ENCODE peak calls at places on chromosomes 11 and 22, in five cellular contexts. One of them, this sample, is unnamed.

GRCh38 chr11:673866-674265 is 21.2 kb downstream of the DEAF1 start:
- DNase-seq in pancreas: no peak
- DNase-seq in MM.1S: no peak
- DNase-seq in vagina: no peak
- DNase-seq in left lung: no peak
- DNase-seq in this sample: no peak

GRCh38 chr11:69674886-69675714 is at the start of gene LTO1:
- DNase-seq in pancreas: peak
- DNase-seq in MM.1S: peak
- DNase-seq in vagina: peak
- DNase-seq in left lung: peak
- DNase-seq in this sample: peak

GRCh38 chr11:12961615-12962014 is 47.5 kb upstream of the RASSF10 start:
- DNase-seq in pancreas: no peak
- DNase-seq in MM.1S: no peak
- DNase-seq in vagina: no peak
- DNase-seq in left lung: no peak
- DNase-seq in this sample: no peak

GRCh38 chr11:44846852-44847251 is 103.8 kb downstream of the TP53I11 start:
- DNase-seq in pancreas: no peak
- DNase-seq in MM.1S: no peak
- DNase-seq in vagina: no peak
- DNase-seq in left lung: no peak
- DNase-seq in this sample: no peak

GRCh38 chr11:61370349-61371005 is 8.3 kb downstream of the TMEM138 start:
- DNase-seq in pancreas: no peak
- DNase-seq in MM.1S: no peak
- DNase-seq in vagina: no peak
- DNase-seq in left lung: no peak
- DNase-seq in this sample: no peak

GRCh38 chr11:1604181-1604580 is 4.1 kb downstream of the KRTAP5-3 start:
- DNase-seq in pancreas: no peak
- DNase-seq in MM.1S: no peak
- DNase-seq in vagina: no peak
- DNase-seq in left lung: no peak
- DNase-seq in this sample: no peak

GRCh38 chr11:45332486-45332934 is 46.4 kb upstream of the SYT13 start:
- DNase-seq in pancreas: no peak
- DNase-seq in MM.1S: peak
- DNase-seq in vagina: peak
- DNase-seq in left lung: no peak
- DNase-seq in this sample: peak

GRCh38 chr11:114219559-114220349 is 76.4 kb upstream of the NNMT start:
- DNase-seq in pancreas: no peak
- DNase-seq in MM.1S: no peak
- DNase-seq in vagina: no peak
- DNase-seq in left lung: no peak
- DNase-seq in this sample: no peak

GRCh38 chr11:59283825-59284772 is 71.4 kb upstream of the MPEG1 start:
- DNase-seq in pancreas: no peak
- DNase-seq in MM.1S: peak
- DNase-seq in vagina: no peak
- DNase-seq in left lung: no peak
- DNase-seq in this sample: peak

GRCh38 chr11:93820085-93820710 is 30.2 kb downstream of the VSTM5 start:
- DNase-seq in pancreas: no peak
- DNase-seq in MM.1S: no peak
- DNase-seq in vagina: no peak
- DNase-seq in left lung: peak
- DNase-seq in this sample: no peak

GRCh38 chr11:76597533-76598425 is 72.8 kb downstream of the LRRC32 start:
- DNase-seq in pancreas: no peak
- DNase-seq in MM.1S: no peak
- DNase-seq in vagina: peak
- DNase-seq in left lung: no peak
- DNase-seq in this sample: no peak

GRCh38 chr11:8593935-8594909 is at the start of gene STK33:
- DNase-seq in pancreas: peak
- DNase-seq in MM.1S: peak
- DNase-seq in vagina: peak
- DNase-seq in left lung: peak
- DNase-seq in this sample: peak

GRCh38 chr11:94830722-94831121 is 62.6 kb downstream of the AMOTL1 start:
- DNase-seq in pancreas: no peak
- DNase-seq in MM.1S: no peak
- DNase-seq in vagina: no peak
- DNase-seq in left lung: no peak
- DNase-seq in this sample: no peak

GRCh38 chr11:35237860-35238715 is 99.1 kb downstream of the CD44 start:
- DNase-seq in pancreas: no peak
- DNase-seq in MM.1S: peak
- DNase-seq in vagina: no peak
- DNase-seq in left lung: no peak
- DNase-seq in this sample: peak

GRCh38 chr11:123235687-123236261 is 40.7 kb upstream of the CLMP start:
- DNase-seq in pancreas: no peak
- DNase-seq in MM.1S: no peak
- DNase-seq in vagina: no peak
- DNase-seq in left lung: no peak
- DNase-seq in this sample: no peak

GRCh38 chr11:8642226-8642625 is 40.2 kb downstream of the TRIM66 start:
- DNase-seq in pancreas: no peak
- DNase-seq in MM.1S: no peak
- DNase-seq in vagina: no peak
- DNase-seq in left lung: no peak
- DNase-seq in this sample: no peak

GRCh38 chr11:70420008-70420464 is 21.7 kb downstream of the CTTN start:
- DNase-seq in pancreas: no peak
- DNase-seq in MM.1S: no peak
- DNase-seq in vagina: no peak
- DNase-seq in left lung: no peak
- DNase-seq in this sample: no peak

GRCh38 chr11:46181387-46181786 is 60.1 kb upstream of the PHF21A start:
- DNase-seq in pancreas: no peak
- DNase-seq in MM.1S: no peak
- DNase-seq in vagina: no peak
- DNase-seq in left lung: no peak
- DNase-seq in this sample: no peak

GRCh38 chr11:128210148-128210940 is 377.0 kb downstream of the ETS1 start:
- DNase-seq in pancreas: no peak
- DNase-seq in MM.1S: no peak
- DNase-seq in vagina: no peak
- DNase-seq in left lung: no peak
- DNase-seq in this sample: no peak

GRCh38 chr11:130295657-130296056 is 19.1 kb downstream of the ZBTB44 start:
- DNase-seq in pancreas: no peak
- DNase-seq in MM.1S: no peak
- DNase-seq in vagina: no peak
- DNase-seq in left lung: no peak
- DNase-seq in this sample: no peak

GRCh38 chr11:11010624-11011127 is 152.8 kb upstream of the ZBED5 start:
- DNase-seq in pancreas: no peak
- DNase-seq in MM.1S: no peak
- DNase-seq in vagina: no peak
- DNase-seq in left lung: no peak
- DNase-seq in this sample: no peak

GRCh38 chr11:67054851-67055523 is 1.7 kb upstream of the RHOD start:
- DNase-seq in pancreas: peak
- DNase-seq in MM.1S: peak
- DNase-seq in vagina: no peak
- DNase-seq in left lung: peak
- DNase-seq in this sample: peak

GRCh38 chr22:47325249-47325648 is 562.8 kb downstream of the TBC1D22A start:
- DNase-seq in pancreas: no peak
- DNase-seq in MM.1S: no peak
- DNase-seq in vagina: no peak
- DNase-seq in left lung: no peak
- DNase-seq in this sample: no peak

GRCh38 chr22:32622004-32622761 is 147.6 kb downstream of the FBXO7 start:
- DNase-seq in pancreas: no peak
- DNase-seq in MM.1S: no peak
- DNase-seq in vagina: no peak
- DNase-seq in left lung: no peak
- DNase-seq in this sample: no peak

GRCh38 chr11:32830796-32831195 is 1.1 kb downstream of the PRRG4 start:
- DNase-seq in pancreas: no peak
- DNase-seq in MM.1S: no peak
- DNase-seq in vagina: no peak
- DNase-seq in left lung: no peak
- DNase-seq in this sample: no peak

GRCh38 chr11:43907028-43907966 is 26.7 kb downstream of the ALKBH3 start:
- DNase-seq in pancreas: no peak
- DNase-seq in MM.1S: peak
- DNase-seq in vagina: no peak
- DNase-seq in left lung: no peak
- DNase-seq in this sample: no peak

GRCh38 chr11:10930961-10931760 is 73.3 kb upstream of the ZBED5 start:
- DNase-seq in pancreas: peak
- DNase-seq in MM.1S: peak
- DNase-seq in vagina: peak
- DNase-seq in left lung: peak
- DNase-seq in this sample: peak

GRCh38 chr11:110337570-110338193 is 41.3 kb upstream of the RDX start:
- DNase-seq in pancreas: no peak
- DNase-seq in MM.1S: no peak
- DNase-seq in vagina: no peak
- DNase-seq in left lung: no peak
- DNase-seq in this sample: no peak

GRCh38 chr11:46547579-46547978 is 46.2 kb downstream of the AMBRA1 start:
- DNase-seq in pancreas: no peak
- DNase-seq in MM.1S: no peak
- DNase-seq in vagina: no peak
- DNase-seq in left lung: no peak
- DNase-seq in this sample: no peak

GRCh38 chr11:107157146-107157808 is 139.0 kb upstream of the GUCY1A2 start:
- DNase-seq in pancreas: no peak
- DNase-seq in MM.1S: no peak
- DNase-seq in vagina: no peak
- DNase-seq in left lung: no peak
- DNase-seq in this sample: no peak

DNA sequence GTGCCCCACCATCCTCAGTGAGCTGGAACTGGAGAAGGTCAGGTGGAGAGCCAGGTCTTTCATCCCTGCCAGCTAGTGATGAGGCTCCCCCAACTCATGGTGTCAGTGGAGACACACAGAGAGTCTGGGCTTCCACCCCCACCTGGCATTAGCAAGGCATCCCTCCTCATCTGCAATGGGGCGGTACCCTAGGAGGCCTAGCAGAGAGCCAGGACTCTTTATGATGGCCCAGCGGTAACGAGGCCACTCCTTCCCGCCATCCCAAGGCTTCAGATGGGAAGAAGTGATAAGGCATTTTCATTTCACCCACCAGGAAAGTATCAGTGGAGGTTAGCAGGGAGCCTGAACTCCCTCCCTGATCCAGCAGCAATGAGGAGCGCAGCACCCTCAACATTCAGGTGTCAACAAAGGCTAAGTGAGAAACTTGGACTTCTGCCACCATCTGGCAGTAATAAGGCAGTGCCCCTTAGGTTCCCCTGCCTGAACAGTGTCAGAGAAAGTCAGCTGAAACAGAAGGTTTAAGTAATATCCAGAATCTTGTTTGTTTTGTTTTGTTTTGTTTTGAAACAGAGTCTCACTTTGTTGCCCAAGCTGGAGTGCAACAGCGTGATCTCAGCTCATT is 40.5 kb upstream of the FBLN1 start:
- DNase-seq in pancreas: no peak
- DNase-seq in MM.1S: no peak
- DNase-seq in vagina: no peak
- DNase-seq in left lung: no peak
- DNase-seq in this sample: no peak
- TF ChIP-seq CTCF in pancreas: no peak
- TF ChIP-seq CTCF in MM.1S: peak
- TF ChIP-seq CTCF in vagina: no peak
- TF ChIP-seq CTCF in left lung: no peak
- TF ChIP-seq CTCF in this sample: no peak

GRCh38 chr11:103682318-103683184 is 353.9 kb upstream of the DDI1 start:
- DNase-seq in pancreas: no peak
- DNase-seq in MM.1S: peak
- DNase-seq in vagina: no peak
- DNase-seq in left lung: no peak
- DNase-seq in this sample: peak
- TF ChIP-seq CTCF in pancreas: peak
- TF ChIP-seq CTCF in MM.1S: peak
- TF ChIP-seq CTCF in vagina: peak
- TF ChIP-seq CTCF in left lung: peak
- TF ChIP-seq CTCF in this sample: peak

GRCh38 chr11:125874556-125875124 is 12.8 kb upstream of the HYLS1 start:
- DNase-seq in pancreas: no peak
- DNase-seq in MM.1S: peak
- DNase-seq in vagina: no peak
- DNase-seq in left lung: no peak
- DNase-seq in this sample: peak
- TF ChIP-seq CTCF in pancreas: peak
- TF ChIP-seq CTCF in MM.1S: peak
- TF ChIP-seq CTCF in vagina: peak
- TF ChIP-seq CTCF in left lung: peak
- TF ChIP-seq CTCF in this sample: peak

GRCh38 chr11:31050061-31050790 is 319.3 kb downstream of the DCDC1 start:
- DNase-seq in pancreas: no peak
- DNase-seq in MM.1S: no peak
- DNase-seq in vagina: no peak
- DNase-seq in left lung: no peak
- DNase-seq in this sample: no peak

GRCh38 chr11:31045335-31045734 is 324.2 kb downstream of the DCDC1 start:
- DNase-seq in pancreas: no peak
- DNase-seq in MM.1S: no peak
- DNase-seq in vagina: no peak
- DNase-seq in left lung: no peak
- DNase-seq in this sample: peak
- TF ChIP-seq CTCF in pancreas: no peak
- TF ChIP-seq CTCF in MM.1S: peak
- TF ChIP-seq CTCF in vagina: no peak
- TF ChIP-seq CTCF in left lung: no peak
- TF ChIP-seq CTCF in this sample: no peak

GRCh38 chr22:28112548-28113043 is 193.5 kb upstream of the PITPNB start:
- DNase-seq in pancreas: no peak
- DNase-seq in MM.1S: peak
- DNase-seq in vagina: no peak
- DNase-seq in left lung: no peak
- DNase-seq in this sample: no peak
- TF ChIP-seq CTCF in pancreas: no peak
- TF ChIP-seq CTCF in MM.1S: peak
- TF ChIP-seq CTCF in vagina: no peak
- TF ChIP-seq CTCF in left lung: peak
- TF ChIP-seq CTCF in this sample: no peak